ENCODE peak calls at places on chromosomes 1 and 21, in eight cellular contexts. M is upper lobe of left lung; D is neural progenitor cell; A is HCT116; C is CD8-positive, alpha-beta T cell; Q is uterus; Y is mammary epithelial cell; T is ovary. O is an unnamed sample. For H3K36me3, the result is how much of the 10 kb centered on the place peaks cover.

GRCh38 chr1:25644962-25645361 is 28.4 kb downstream of the MAN1C1 start:
- DNase-seq in M (no peak), T (no peak), Q (no peak), D (no peak), A (no peak), Y (no peak), C (no peak), O (no peak)

GRCh38 chr1:9293512-9294439 is 1.1 kb downstream of the SPSB1 start:
- DNase-seq in M (no peak), Q (no peak), T (no peak), Y (no peak), A (no peak), D (no peak), C (no peak), O (peak)

GRCh38 chr1:179229214-179230140 is at the start of gene ABL2:
- DNase-seq in D (peak), Q (peak), Y (no peak), C (peak), A (peak), M (peak), T (peak), O (no peak)

GRCh38 chr21:14959343-14959742 is 105.5 kb downstream of the NRIP1 start:
- DNase-seq in T (no peak), Q (no peak), D (no peak), M (no peak), C (no peak), A (no peak), Y (no peak), O (peak)

GRCh38 chr1:179935909-179936496 is 18.6 kb upstream of the CEP350 start:
- DNase-seq in A (no peak), Y (no peak), M (no peak), Q (no peak), D (no peak), T (no peak), C (no peak), O (no peak)

GRCh38 chr1:70487910-70488665 is 77.0 kb downstream of the CTH start:
- DNase-seq in M (no peak), D (peak), C (no peak), Y (peak), Q (no peak), A (peak), T (no peak), O (peak)

GRCh38 chr21:40337981-40338380 is 470.7 kb downstream of the PCP4 start:
- DNase-seq in D (no peak), T (no peak), C (no peak), Y (no peak), A (no peak), M (no peak), Q (no peak), O (no peak)

GRCh38 chr1:8663915-8664331 is 153.5 kb downstream of the RERE start:
- DNase-seq in Y (no peak), M (peak), Q (peak), C (no peak), D (no peak), A (no peak), T (no peak), O (no peak)

GRCh38 chr1:11828511-11828910 is 19.1 kb downstream of the NPPA start:
- DNase-seq in Q (no peak), Y (no peak), D (no peak), A (no peak), M (no peak), T (no peak), C (no peak), O (no peak)

GRCh38 chr1:57475366-57475765 is 51.5 kb upstream of the DAB1 start:
- DNase-seq in C (no peak), Y (no peak), Q (no peak), A (no peak), M (no peak), T (no peak), D (no peak), O (no peak)

GRCh38 chr1:57474097-57474750 is 50.4 kb upstream of the DAB1 start:
- DNase-seq in M (no peak), Y (peak), D (no peak), Q (no peak), C (no peak), A (no peak), T (no peak), O (peak)

GRCh38 chr1:57470028-57470427 is 46.2 kb upstream of the DAB1 start:
- DNase-seq in T (no peak), D (no peak), Y (no peak), Q (no peak), A (no peak), C (no peak), M (no peak), O (no peak)

GRCh38 chr1:57471995-57472394 is 48.1 kb upstream of the DAB1 start:
- DNase-seq in Y (no peak), M (no peak), C (no peak), D (no peak), T (no peak), Q (no peak), A (no peak), O (no peak)

GRCh38 chr1:57473448-57473847 is 49.6 kb upstream of the DAB1 start:
- DNase-seq in A (no peak), C (no peak), M (no peak), T (no peak), Y (no peak), D (no peak), Q (no peak), O (no peak)
- H3K4me3 ChIP-seq in A (no peak), C (no peak), M (no peak), T (no peak), Y (no peak), D (no peak), Q (no peak), O (no peak)

DNA sequence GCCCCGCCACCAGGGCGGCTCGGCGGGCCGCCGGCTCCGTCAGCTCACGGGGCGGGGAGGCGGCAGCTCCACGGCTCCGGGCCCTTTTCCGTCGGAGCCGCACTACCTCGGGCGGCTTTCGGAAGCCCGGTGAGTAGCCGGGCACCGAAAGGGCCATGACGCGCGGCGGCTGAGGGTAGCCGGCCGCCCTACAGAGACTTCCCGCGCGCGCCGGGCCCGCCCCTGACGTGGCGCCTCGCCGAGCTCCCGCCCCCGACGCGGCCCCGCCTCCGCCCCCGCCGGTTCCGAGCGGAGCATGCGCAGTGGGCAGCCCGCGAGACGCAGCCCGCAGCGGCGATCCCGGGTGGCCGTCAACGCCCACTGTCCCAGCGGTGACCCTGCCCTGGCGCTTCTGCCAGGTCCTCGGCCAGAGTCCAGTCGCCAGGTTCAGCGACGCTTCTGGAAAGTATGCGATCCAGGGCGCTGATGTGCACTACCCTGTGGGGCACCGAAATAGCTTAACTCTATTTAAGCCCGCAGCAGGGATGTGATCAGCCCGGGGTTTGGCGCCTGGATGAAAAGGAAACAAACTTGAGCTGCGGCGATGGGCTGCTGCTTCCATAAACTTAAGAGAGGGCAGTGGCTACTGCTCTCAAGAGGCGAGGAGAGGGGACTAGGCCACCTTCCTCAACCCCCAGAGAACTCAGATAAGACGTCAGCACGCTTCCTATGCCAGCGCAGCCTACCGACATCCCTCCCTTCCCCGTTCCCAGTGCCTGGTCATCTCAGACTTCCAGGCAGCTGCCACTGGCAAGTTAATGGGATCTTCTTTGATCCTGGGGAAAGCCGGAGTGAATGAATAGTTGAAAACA is at the start of gene DONSON:
- DNase-seq in T (peak), A (peak), M (peak), C (peak), D (peak), Y (peak), Q (peak), O (peak)
- TF ChIP-seq CTCF in T (no peak), A (no peak), M (peak), C (no peak), D (peak), Y (no peak), Q (peak), O (no peak)

DNA sequence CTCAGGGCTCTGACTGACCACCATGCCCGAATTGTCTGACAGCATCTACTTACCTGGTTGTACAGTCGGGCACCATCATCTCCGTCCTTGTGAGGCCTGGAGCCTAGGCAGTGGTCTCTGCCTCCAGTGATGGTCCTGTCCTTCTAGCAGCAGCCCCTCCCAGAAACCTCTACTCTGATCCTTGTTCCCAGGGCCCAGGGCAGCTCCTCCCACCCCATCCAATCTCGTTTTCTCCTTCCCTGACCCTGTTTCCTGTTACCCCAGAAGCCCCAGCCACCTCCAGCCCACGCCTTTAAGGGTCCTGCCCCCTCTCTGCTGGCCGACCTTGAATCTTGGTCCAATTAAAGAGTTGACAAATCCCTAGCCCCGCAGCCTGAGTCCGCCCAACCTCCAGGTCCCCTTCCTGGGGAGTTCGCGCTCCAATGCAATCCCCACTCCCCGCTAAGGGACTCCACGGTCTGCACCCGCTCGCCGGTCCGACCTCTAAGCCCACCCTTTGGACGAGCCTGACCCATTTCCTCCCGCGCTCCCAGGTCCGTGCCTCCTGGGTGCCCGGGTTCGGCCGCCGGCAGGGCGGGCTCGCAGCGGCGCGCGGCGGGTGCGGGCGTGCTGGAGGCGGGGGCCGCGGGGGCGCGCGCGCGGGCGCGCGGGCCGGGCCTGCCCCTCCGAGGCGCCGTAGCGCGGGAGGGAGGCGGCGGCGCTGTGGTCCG is at the start of gene B4GALT2:
- DNase-seq in Q (peak), M (no peak), Y (peak), A (no peak), D (peak), T (peak), C (no peak), O (no peak)
- H3K36me3 ChIP-seq in Q (under half), M (under half), Y (under half), A (under half), D (under half), T (under half), C (under half), O (under half)

DNA sequence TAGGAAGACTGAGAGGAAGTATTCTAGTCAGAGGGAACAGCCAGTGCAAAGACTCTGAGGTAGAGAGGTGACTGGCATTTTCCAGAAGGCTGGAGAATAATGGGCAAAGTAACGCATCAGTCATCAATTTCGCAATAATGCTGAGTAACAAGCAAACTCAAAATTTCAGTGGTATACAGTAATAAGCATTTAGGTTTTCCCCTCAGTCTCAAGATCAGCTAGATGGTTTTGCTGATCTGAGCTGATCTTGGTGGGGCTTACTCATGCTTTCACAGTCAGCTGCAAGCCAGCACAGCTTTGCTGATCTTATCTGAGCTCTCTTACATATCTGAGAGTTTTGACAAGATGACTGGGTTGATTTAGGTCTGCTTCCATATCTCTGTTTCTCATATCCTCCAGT is 108.7 kb downstream of the TSEN15 start:
- DNase-seq in D (no peak), T (no peak), M (no peak), Q (no peak), C (no peak), A (no peak), Y (peak), O (peak)
- H3K4me3 ChIP-seq in D (no peak), T (no peak), M (no peak), Q (no peak), C (no peak), A (no peak), Y (no peak), O (no peak)

DNA sequence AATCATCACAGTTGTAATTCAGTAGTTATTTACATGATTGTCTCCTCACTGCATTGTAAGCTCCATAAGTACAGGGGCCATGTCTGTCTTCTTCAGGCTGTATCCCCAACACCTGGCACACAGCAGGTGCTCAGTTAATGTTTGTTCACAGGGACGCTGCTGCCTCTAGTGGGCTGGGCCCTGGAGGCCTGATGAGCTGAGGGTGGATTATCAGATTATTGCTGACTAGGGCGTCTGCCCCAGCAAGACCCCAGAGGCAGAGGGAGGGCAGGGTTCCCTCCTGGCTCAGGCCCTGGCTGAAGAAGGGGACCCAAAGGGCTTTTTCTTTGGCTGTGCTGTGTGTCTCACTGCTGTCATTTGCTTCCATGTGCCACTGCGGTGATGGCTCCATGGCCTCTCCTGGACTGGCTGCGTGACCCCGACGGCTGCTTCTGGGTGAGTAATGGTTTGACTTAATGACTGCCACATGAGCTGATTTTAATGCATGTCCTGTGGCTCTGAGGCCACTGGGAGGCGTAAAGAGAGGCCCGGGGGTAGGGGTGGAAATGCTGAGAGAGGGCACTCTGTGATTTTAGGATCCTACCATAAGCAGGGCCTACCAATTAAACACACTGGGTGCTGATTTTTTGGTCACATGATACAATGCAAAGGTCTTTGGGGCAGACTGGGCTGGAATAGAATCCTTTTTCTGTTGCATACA is 20.8 kb upstream of the EPB41 start:
- DNase-seq in D (peak), T (no peak), C (peak), A (no peak), M (no peak), Y (no peak), Q (no peak), O (no peak)
- TF ChIP-seq CTCF in D (peak), T (no peak), C (peak), A (peak), M (peak), Y (peak), Q (no peak), O (peak)

DNA sequence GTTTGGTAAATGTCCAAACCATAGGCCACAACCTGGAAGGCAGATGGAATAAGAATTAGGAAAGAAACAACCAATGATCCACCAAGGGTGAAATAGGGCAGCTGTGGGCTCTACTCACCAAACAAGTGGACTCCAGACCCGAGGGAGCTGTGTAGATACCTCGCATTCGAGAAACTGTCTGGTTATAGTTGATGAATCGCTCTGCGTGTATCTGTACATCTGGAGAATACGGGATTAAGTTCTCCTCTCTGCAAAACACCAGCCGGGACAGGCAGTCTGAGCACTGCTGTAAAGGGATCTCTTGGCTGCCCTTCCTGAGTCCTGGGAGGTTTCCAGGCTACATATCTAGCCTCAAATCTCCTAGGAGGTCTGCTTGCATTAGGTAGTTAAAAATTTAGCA is 9.4 kb upstream of the UBR4 start:
- DNase-seq in T (no peak), D (no peak), A (no peak), M (no peak), C (no peak), Q (no peak), Y (no peak), O (no peak)
- H3K36me3 ChIP-seq in T (under half), D (under half), A (under half), M (under half), C (half or more), Q (under half), Y (under half), O (under half)

DNA sequence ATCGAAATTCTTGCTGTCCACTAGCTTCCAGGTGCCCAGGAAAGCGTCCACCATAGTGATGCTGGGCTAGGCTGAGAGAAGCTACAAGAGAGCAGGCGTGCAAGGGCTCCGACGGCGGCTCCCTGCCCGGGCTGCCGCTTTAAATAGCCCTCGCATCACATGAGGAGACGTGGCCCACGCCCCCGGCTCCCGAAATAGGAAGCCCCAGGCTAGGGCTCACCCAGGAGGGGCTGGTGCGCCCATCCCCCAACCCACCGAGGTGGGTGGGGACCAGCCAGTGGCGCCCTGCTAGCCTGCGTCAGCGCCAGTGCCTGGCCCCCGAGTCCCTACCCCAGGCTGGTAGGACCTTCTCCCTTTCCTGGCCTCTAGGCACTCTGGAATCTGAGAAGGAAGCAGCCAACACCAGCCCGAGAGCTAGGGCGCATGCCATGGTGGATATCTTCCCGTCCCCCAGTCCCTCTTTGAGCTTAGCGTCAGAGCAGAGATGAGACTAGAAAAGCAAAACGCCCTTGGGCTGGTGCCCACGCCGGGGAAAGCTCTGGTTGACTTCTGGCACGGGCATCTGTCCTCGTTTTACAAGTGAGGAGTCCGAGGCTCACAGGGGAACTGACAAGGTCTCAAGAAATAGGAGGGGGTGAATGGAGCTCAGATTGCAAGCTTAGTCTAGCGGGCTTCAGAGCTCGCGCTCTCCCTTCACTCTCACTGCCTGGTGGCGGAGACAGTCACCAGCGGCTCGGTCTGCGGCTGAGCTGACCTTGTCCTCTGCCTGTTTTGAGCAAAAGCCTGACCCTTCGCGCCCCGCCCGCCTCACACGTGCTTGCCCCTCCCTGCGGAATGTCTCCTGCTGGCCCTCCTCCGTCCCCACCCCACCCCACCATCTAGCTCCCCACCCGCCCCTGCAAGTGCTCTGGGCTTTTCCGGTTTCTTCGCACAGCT is at the start of gene FABP3:
- DNase-seq in D (peak), A (no peak), M (peak), Q (peak), T (peak), Y (no peak), C (peak), O (peak)
- H3K4me3 ChIP-seq in D (peak), A (no peak), M (peak), Q (peak), T (peak), Y (no peak), C (peak), O (peak)

GRCh38 chr1:197967066-197967465 is 49.9 kb downstream of the LHX9 start:
- DNase-seq in D (no peak), C (no peak), Q (no peak), A (no peak), Y (no peak), M (no peak), T (no peak), O (no peak)

GRCh38 chr1:197976368-197976767 is 59.2 kb downstream of the LHX9 start:
- DNase-seq in Q (no peak), C (no peak), Y (peak), A (no peak), T (no peak), D (no peak), M (no peak), O (peak)

GRCh38 chr1:197965132-197965707 is 48.0 kb downstream of the LHX9 start:
- DNase-seq in A (no peak), Q (no peak), D (no peak), Y (no peak), T (no peak), C (no peak), M (no peak), O (peak)

GRCh38 chr1:197972406-197972805 is 55.2 kb downstream of the LHX9 start:
- DNase-seq in M (no peak), C (no peak), A (no peak), T (no peak), Q (no peak), D (no peak), Y (no peak), O (no peak)

GRCh38 chr1:197970771-197971170 is 53.6 kb downstream of the LHX9 start:
- DNase-seq in T (no peak), A (no peak), Y (no peak), D (no peak), M (no peak), C (no peak), Q (no peak), O (no peak)
- TF ChIP-seq CTCF in T (no peak), A (no peak), Y (no peak), D (no peak), M (no peak), C (no peak), Q (no peak), O (no peak)

GRCh38 chr1:155913969-155914757 is 3.0 kb upstream of the RIT1 start:
- DNase-seq in Y (no peak), M (no peak), C (no peak), T (no peak), D (no peak), A (no peak), Q (no peak), O (no peak)

GRCh38 chr1:155920717-155921116 is 9.6 kb upstream of the RIT1 start:
- DNase-seq in C (no peak), Y (no peak), D (no peak), A (no peak), Q (no peak), T (no peak), M (no peak), O (no peak)

GRCh38 chr1:155919801-155920200 is 8.7 kb upstream of the RIT1 start:
- DNase-seq in C (no peak), M (no peak), Q (no peak), A (no peak), Y (no peak), T (no peak), D (no peak), O (no peak)

GRCh38 chr1:155918660-155919059 is 7.5 kb upstream of the RIT1 start:
- DNase-seq in Q (no peak), Y (no peak), A (no peak), C (no peak), T (no peak), M (no peak), D (no peak), O (no peak)
- H3K36me3 ChIP-seq in Q (under half), Y (half or more), A (half or more), C (half or more), T (under half), M (half or more), D (under half), O (under half)